ENCODE peak calls at places on chromosomes 5 and 9, in four cellular contexts. One of them, this sample, is unnamed.
A peak's percentile ranks its signal among the peaks of the same experiment; 100 is the strongest.

GRCh38 chr5:107040907-107041306 is 629.8 kb downstream of the EFNA5 start:
- DNase-seq in astrocyte of the spinal cord: no peak
- DNase-seq in heart left ventricle: no peak
- DNase-seq in GM23338: no peak
- DNase-seq in this sample: no peak

GRCh38 chr5:162703914-162704313 is 636.3 kb downstream of the GABRG2 start:
- DNase-seq in astrocyte of the spinal cord: no peak
- DNase-seq in heart left ventricle: no peak
- DNase-seq in GM23338: peak; percentile 41
- DNase-seq in this sample: no peak

GRCh38 chr5:122312670-122312988 is 592 bp downstream of the SNCAIP start:
- DNase-seq in astrocyte of the spinal cord: peak; percentile 45
- DNase-seq in heart left ventricle: peak; percentile 22
- DNase-seq in GM23338: peak; percentile 53
- DNase-seq in this sample: no peak

GRCh38 chr9:135146766-135147472 is 59.5 kb downstream of the OLFM1 start:
- DNase-seq in astrocyte of the spinal cord: no peak
- DNase-seq in heart left ventricle: no peak
- DNase-seq in GM23338: no peak
- DNase-seq in this sample: no peak

GRCh38 chr9:38445154-38446043 is 21.1 kb upstream of the IGFBPL1 start:
- DNase-seq in astrocyte of the spinal cord: no peak
- DNase-seq in heart left ventricle: no peak
- DNase-seq in GM23338: no peak
- DNase-seq in this sample: no peak

GRCh38 chr9:113522419-113522818 is 58.9 kb downstream of the RGS3 start:
- DNase-seq in astrocyte of the spinal cord: no peak
- DNase-seq in heart left ventricle: no peak
- DNase-seq in GM23338: no peak
- DNase-seq in this sample: no peak

GRCh38 chr9:17906204-17906840 is 327.5 kb downstream of the SH3GL2 start:
- DNase-seq in astrocyte of the spinal cord: no peak
- DNase-seq in heart left ventricle: no peak
- DNase-seq in GM23338: peak; percentile 75
- DNase-seq in this sample: no peak

GRCh38 chr5:141902416-141902815 is 21.3 kb upstream of the DELE1 start:
- DNase-seq in astrocyte of the spinal cord: no peak
- DNase-seq in heart left ventricle: no peak
- DNase-seq in GM23338: no peak
- DNase-seq in this sample: no peak

GRCh38 chr5:15263406-15263805 is 236.6 kb upstream of the FBXL7 start:
- DNase-seq in astrocyte of the spinal cord: no peak
- DNase-seq in heart left ventricle: no peak
- DNase-seq in GM23338: no peak
- DNase-seq in this sample: no peak

GRCh38 chr9:13266172-13266571 is 13.3 kb downstream of the MPDZ start:
- DNase-seq in astrocyte of the spinal cord: peak; percentile 85
- DNase-seq in heart left ventricle: no peak
- DNase-seq in GM23338: no peak
- DNase-seq in this sample: no peak

GRCh38 chr5:181224390-181225234 is 1.5 kb downstream of the TRIM41 start:
- DNase-seq in astrocyte of the spinal cord: no peak
- DNase-seq in heart left ventricle: no peak
- DNase-seq in GM23338: no peak
- DNase-seq in this sample: no peak

GRCh38 chr9:35845824-35846771 is 17.1 kb downstream of the TMEM8B start:
- DNase-seq in astrocyte of the spinal cord: no peak
- DNase-seq in heart left ventricle: no peak
- DNase-seq in GM23338: peak; percentile 84
- DNase-seq in this sample: no peak

GRCh38 chr9:4207476-4207875 is 92.4 kb downstream of the GLIS3 start:
- DNase-seq in astrocyte of the spinal cord: no peak
- DNase-seq in heart left ventricle: no peak
- DNase-seq in GM23338: no peak
- DNase-seq in this sample: no peak

GRCh38 chr5:59128646-59129290 is 545.9 kb downstream of the RAB3C start:
- DNase-seq in astrocyte of the spinal cord: no peak
- DNase-seq in heart left ventricle: no peak
- DNase-seq in GM23338: no peak
- DNase-seq in this sample: no peak

GRCh38 chr5:115100556-115100955 is 69.2 kb downstream of the TRIM36 start:
- DNase-seq in astrocyte of the spinal cord: no peak
- DNase-seq in heart left ventricle: no peak
- DNase-seq in GM23338: no peak
- DNase-seq in this sample: no peak

GRCh38 chr5:116856271-116856670 is 281.6 kb upstream of the SEMA6A start:
- DNase-seq in astrocyte of the spinal cord: no peak
- DNase-seq in heart left ventricle: no peak
- DNase-seq in GM23338: peak; percentile 23
- DNase-seq in this sample: no peak

GRCh38 chr9:122900791-122901190 is 4.4 kb downstream of the RC3H2 start:
- DNase-seq in astrocyte of the spinal cord: peak; percentile 33
- DNase-seq in heart left ventricle: no peak
- DNase-seq in GM23338: no peak
- DNase-seq in this sample: no peak

GRCh38 chr5:78647411-78647818 is 1.2 kb downstream of the LHFPL2 start:
- DNase-seq in astrocyte of the spinal cord: peak; percentile 59
- DNase-seq in heart left ventricle: no peak
- DNase-seq in GM23338: peak; percentile 35
- DNase-seq in this sample: no peak

GRCh38 chr5:126354012-126354856 is 69.0 kb upstream of the GRAMD2B start:
- DNase-seq in astrocyte of the spinal cord: peak; percentile 97
- DNase-seq in heart left ventricle: no peak
- DNase-seq in GM23338: peak; percentile 45
- DNase-seq in this sample: peak; percentile 95

GRCh38 chr5:3349704-3350565 is 245.7 kb upstream of the IRX1 start:
- DNase-seq in astrocyte of the spinal cord: no peak
- DNase-seq in heart left ventricle: no peak
- DNase-seq in GM23338: no peak
- DNase-seq in this sample: no peak

GRCh38 chr5:143216211-143216610 is 187.3 kb downstream of the NR3C1 start:
- DNase-seq in astrocyte of the spinal cord: no peak
- DNase-seq in heart left ventricle: no peak
- DNase-seq in GM23338: no peak
- DNase-seq in this sample: no peak

GRCh38 chr9:129888085-129888808 is 53.0 kb downstream of the USP20 start:
- DNase-seq in astrocyte of the spinal cord: no peak
- DNase-seq in heart left ventricle: peak; percentile 56
- DNase-seq in GM23338: no peak
- DNase-seq in this sample: no peak

GRCh38 chr9:129888809-129889460 is 53.7 kb downstream of the USP20 start:
- DNase-seq in astrocyte of the spinal cord: no peak
- DNase-seq in heart left ventricle: no peak
- DNase-seq in GM23338: no peak
- DNase-seq in this sample: no peak

GRCh38 chr9:129889461-129889935 is 54.2 kb downstream of the USP20 start:
- DNase-seq in astrocyte of the spinal cord: no peak
- DNase-seq in heart left ventricle: no peak
- DNase-seq in GM23338: peak; percentile 87
- DNase-seq in this sample: no peak

GRCh38 chr9:129891519-129891918 is 56.3 kb downstream of the USP20 start:
- DNase-seq in astrocyte of the spinal cord: no peak
- DNase-seq in heart left ventricle: no peak
- DNase-seq in GM23338: no peak
- DNase-seq in this sample: no peak

GRCh38 chr9:129889936-129890717 is 54.9 kb downstream of the USP20 start:
- DNase-seq in astrocyte of the spinal cord: no peak
- DNase-seq in heart left ventricle: peak; percentile 55
- DNase-seq in GM23338: peak; percentile 94
- DNase-seq in this sample: no peak
- H3K4me3 ChIP-seq in astrocyte of the spinal cord: no peak overlapping the region
- H3K4me3 ChIP-seq in heart left ventricle: peak overlapping the region; percentile 46
- H3K4me3 ChIP-seq in GM23338: peak overlapping the region; percentile 57
- H3K4me3 ChIP-seq in this sample: no peak overlapping the region

GRCh38 chr5:124737651-124738050 is 8.8 kb downstream of the ZNF608 start:
- DNase-seq in astrocyte of the spinal cord: no peak
- DNase-seq in heart left ventricle: no peak
- DNase-seq in GM23338: peak; percentile 81
- DNase-seq in this sample: no peak

GRCh38 chr5:124740055-124740454 is 6.4 kb downstream of the ZNF608 start:
- DNase-seq in astrocyte of the spinal cord: no peak
- DNase-seq in heart left ventricle: no peak
- DNase-seq in GM23338: no peak
- DNase-seq in this sample: no peak

GRCh38 chr5:124736814-124737186 is 9.6 kb downstream of the ZNF608 start:
- DNase-seq in astrocyte of the spinal cord: no peak
- DNase-seq in heart left ventricle: no peak
- DNase-seq in GM23338: no peak
- DNase-seq in this sample: no peak

GRCh38 chr5:124740991-124741583 is 5.4 kb downstream of the ZNF608 start:
- DNase-seq in astrocyte of the spinal cord: peak; percentile 76
- DNase-seq in heart left ventricle: no peak
- DNase-seq in GM23338: no peak
- DNase-seq in this sample: peak; percentile 89

GRCh38 chr5:124738751-124739559 is 7.5 kb downstream of the ZNF608 start:
- DNase-seq in astrocyte of the spinal cord: no peak
- DNase-seq in heart left ventricle: no peak
- DNase-seq in GM23338: peak; percentile 90
- DNase-seq in this sample: no peak
- TF ChIP-seq CTCF in astrocyte of the spinal cord: peak; percentile 8
- TF ChIP-seq CTCF in heart left ventricle: no peak
- TF ChIP-seq CTCF in GM23338: peak; percentile 14
- TF ChIP-seq CTCF in this sample: peak; percentile 54

DNA sequence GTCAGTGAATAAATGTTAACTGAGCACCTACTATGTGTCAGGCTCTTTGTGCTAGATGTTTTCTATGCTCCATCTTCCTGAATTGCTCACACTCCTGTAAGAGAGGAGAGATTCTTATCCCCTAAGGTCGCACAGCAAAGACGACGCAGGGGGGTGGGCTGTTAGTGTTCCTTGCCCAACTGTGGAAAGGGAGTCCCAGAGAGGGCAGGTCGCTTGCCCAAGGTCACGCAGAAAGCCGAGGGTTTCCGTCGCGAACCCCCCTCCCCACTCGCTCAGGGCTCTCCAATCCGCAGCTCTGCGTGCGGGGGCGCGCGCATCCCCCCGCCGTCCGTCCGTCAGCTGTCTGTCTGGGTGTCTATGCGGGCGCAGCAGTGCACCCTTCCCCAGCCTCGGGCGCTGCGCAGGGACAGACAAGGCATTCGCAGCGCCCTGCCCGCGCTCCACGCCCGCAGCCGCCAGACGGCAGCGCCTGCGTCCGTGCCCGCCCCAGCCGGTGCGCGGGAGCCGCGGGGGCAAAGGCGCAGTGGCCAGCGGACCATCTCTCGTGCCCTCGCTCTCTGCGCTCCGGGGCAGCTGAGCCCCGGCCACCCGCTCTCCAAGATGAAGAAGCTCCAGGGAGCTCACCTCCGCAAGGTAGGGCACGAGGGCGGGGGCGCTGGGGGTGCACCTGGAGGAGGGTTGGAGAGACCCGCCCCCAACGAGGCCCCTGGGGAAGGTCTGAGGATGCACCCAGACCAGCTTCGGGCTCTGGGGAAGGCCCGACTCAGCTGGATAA is at the start of gene SLC6A7:
- DNase-seq in astrocyte of the spinal cord: no peak
- DNase-seq in heart left ventricle: no peak
- DNase-seq in GM23338: peak; percentile 42
- DNase-seq in this sample: no peak
- H3K4me3 ChIP-seq in astrocyte of the spinal cord: no peak within 1 kb of the TSS
- H3K4me3 ChIP-seq in heart left ventricle: no peak within 1 kb of the TSS
- H3K4me3 ChIP-seq in GM23338: peak within 1 kb of the TSS; percentile 72
- H3K4me3 ChIP-seq in this sample: no peak within 1 kb of the TSS

DNA sequence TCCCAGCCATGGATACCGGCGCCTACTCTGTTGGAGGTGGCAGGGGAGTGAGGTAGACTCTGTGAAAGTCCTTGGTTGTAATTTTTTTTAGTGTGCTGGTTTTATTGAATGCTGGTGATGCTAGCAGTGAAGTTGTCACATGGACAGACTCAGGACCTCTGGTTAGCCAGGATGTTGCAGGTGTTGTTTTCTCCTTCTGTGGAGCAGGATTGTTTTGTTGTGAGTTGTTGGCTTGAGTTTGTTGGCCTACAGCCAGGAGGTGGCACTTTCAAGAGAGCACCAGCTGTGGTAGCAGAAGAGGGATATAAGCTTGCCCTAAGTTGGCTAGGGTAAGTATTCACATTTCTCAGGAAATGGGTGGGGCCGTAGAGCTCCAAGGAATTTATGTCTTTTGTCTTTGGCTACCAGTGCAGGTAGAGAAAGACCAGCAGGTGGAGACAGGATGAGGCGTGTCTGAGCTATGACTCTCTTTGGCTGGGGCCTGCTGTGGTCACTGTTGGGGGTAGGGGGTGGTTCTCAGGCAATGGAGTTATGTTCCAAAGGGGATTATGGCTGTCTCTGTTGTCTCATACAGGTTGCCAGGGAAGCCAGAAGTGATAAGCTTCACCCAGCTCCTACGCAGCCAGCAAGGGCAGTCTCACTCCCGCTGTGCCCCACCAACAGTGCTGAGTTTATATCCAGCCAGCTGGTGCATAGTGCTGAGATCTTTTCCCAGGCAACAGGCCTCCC is 248.7 kb downstream of the TAF11L14 start:
- DNase-seq in astrocyte of the spinal cord: peak; percentile 7
- DNase-seq in heart left ventricle: no peak
- DNase-seq in GM23338: peak; percentile 70
- DNase-seq in this sample: peak; percentile 58
- TF ChIP-seq CTCF in astrocyte of the spinal cord: no peak
- TF ChIP-seq CTCF in heart left ventricle: no peak
- TF ChIP-seq CTCF in GM23338: peak; percentile 47
- TF ChIP-seq CTCF in this sample: peak; percentile 36

GRCh38 chr9:21936161-21936560 is 58.0 kb downstream of the CDKN2A start:
- DNase-seq in astrocyte of the spinal cord: no peak
- DNase-seq in heart left ventricle: no peak
- DNase-seq in GM23338: no peak
- DNase-seq in this sample: no peak

GRCh38 chr9:21935631-21936030 is 58.6 kb downstream of the CDKN2A start:
- DNase-seq in astrocyte of the spinal cord: no peak
- DNase-seq in heart left ventricle: no peak
- DNase-seq in GM23338: peak; percentile 51
- DNase-seq in this sample: no peak

GRCh38 chr9:21933281-21933680 is 60.9 kb downstream of the CDKN2A start:
- DNase-seq in astrocyte of the spinal cord: no peak
- DNase-seq in heart left ventricle: no peak
- DNase-seq in GM23338: peak; percentile 36
- DNase-seq in this sample: no peak

GRCh38 chr9:21931428-21931827 is 62.8 kb downstream of the CDKN2A start:
- DNase-seq in astrocyte of the spinal cord: no peak
- DNase-seq in heart left ventricle: no peak
- DNase-seq in GM23338: no peak
- DNase-seq in this sample: no peak

DNA sequence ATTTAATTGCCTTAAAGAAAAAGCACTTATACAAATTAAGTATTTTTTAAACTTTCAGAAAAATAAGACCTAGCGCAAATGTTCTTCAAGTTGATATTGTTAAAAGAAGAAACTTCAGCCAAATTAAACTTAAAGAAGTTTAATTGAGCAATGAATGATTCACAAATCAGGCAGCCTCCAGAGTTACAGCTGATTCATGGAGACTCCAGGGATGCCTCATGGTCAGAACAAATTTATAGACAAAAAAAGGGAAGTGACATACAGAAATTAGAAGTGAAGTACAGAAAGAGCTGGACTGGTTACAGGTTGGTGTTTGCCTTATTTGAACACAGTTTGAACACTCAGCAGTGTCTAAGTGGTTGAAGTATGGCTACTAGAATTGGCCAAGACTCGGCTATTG is 60.3 kb downstream of the CDKN2A start:
- DNase-seq in astrocyte of the spinal cord: peak; percentile 29
- DNase-seq in heart left ventricle: no peak
- DNase-seq in GM23338: no peak
- DNase-seq in this sample: no peak
- H3K4me3 ChIP-seq in astrocyte of the spinal cord: no peak overlapping the region
- H3K4me3 ChIP-seq in heart left ventricle: no peak overlapping the region
- H3K4me3 ChIP-seq in GM23338: no peak overlapping the region
- H3K4me3 ChIP-seq in this sample: no peak overlapping the region